ENCODE peak calls at places on chromosomes 16 and 17, in nine cellular contexts. C is heart right ventricle; S is activated effector memory CD4-positive, alpha-beta T cell treated with anti-CD3 and anti-CD28 coated beads, Interleukin-2, amount 50 U/mL, for 16 hours; Q is GM12892; L is erythroblast; P is NT2/D1; W is activated naive CD8-positive, alpha-beta T cell treated with anti-CD3 and anti-CD28 coated beads, Interleukin-2, amount 50 U/mL, for 24 hours; N is astrocyte of the cerebellum; V is mucosa of descending colon. J is an unnamed sample.

GRCh38 chr17:12492450-12492849 is 173.2 kb upstream of the MYOCD start:
- DNase-seq in C (no peak), S (no peak), Q (no peak), L (no peak), P (no peak), W (no peak), N (peak), V (no peak), J (no peak)

GRCh38 chr17:29390856-29391631 is 881 bp downstream of the TAOK1 start:
- DNase-seq in C (peak), S (peak), Q (no peak), L (peak), P (no peak), W (no peak), N (no peak), V (peak), J (peak)

GRCh38 chr16:11272921-11273720 is at the start of gene PRM3:
- DNase-seq in C (no peak), S (no peak), Q (no peak), L (no peak), P (no peak), W (no peak), N (no peak), V (no peak), J (no peak)

GRCh38 chr17:49637050-49637449 is 40.8 kb downstream of the SPOP start:
- DNase-seq in C (no peak), S (no peak), Q (no peak), L (no peak), P (no peak), W (no peak), N (no peak), V (no peak), J (no peak)

GRCh38 chr17:32914181-32914580 is 13.8 kb upstream of the TMEM98 start:
- DNase-seq in C (no peak), S (no peak), Q (no peak), L (no peak), P (no peak), W (peak), N (no peak), V (no peak), J (no peak)

GRCh38 chr16:86281435-86281834 is 228.9 kb upstream of the FOXF1 start:
- DNase-seq in C (no peak), S (no peak), Q (no peak), L (no peak), P (no peak), W (no peak), N (no peak), V (no peak), J (no peak)

GRCh38 chr17:48456584-48456983 is 26.6 kb upstream of the SKAP1 start:
- DNase-seq in C (no peak), S (peak), Q (no peak), L (peak), P (no peak), W (no peak), N (no peak), V (no peak), J (no peak)

GRCh38 chr17:73546121-73546520 is 98.1 kb downstream of the SDK2 start:
- DNase-seq in C (no peak), S (no peak), Q (no peak), L (no peak), P (no peak), W (no peak), N (no peak), V (no peak), J (no peak)

GRCh38 chr17:59437766-59438165 is 106.3 kb downstream of the YPEL2 start:
- DNase-seq in C (no peak), S (no peak), Q (no peak), L (no peak), P (no peak), W (no peak), N (no peak), V (no peak), J (no peak)

GRCh38 chr16:20385844-20386832 is 18.4 kb downstream of the PDILT start:
- DNase-seq in C (peak), S (peak), Q (peak), L (peak), P (peak), W (peak), N (peak), V (peak), J (peak)

GRCh38 chr16:27402964-27403600 is 1.1 kb downstream of the IL21R start:
- DNase-seq in C (no peak), S (peak), Q (no peak), L (no peak), P (no peak), W (peak), N (no peak), V (no peak), J (no peak)

GRCh38 chr17:59373879-59374495 is 42.5 kb downstream of the YPEL2 start:
- DNase-seq in C (peak), S (peak), Q (no peak), L (no peak), P (no peak), W (no peak), N (no peak), V (no peak), J (no peak)

GRCh38 chr16:4534151-4534790 is 4.3 kb downstream of the CDIP1 start:
- DNase-seq in C (no peak), S (no peak), Q (no peak), L (no peak), P (no peak), W (no peak), N (no peak), V (no peak), J (no peak)

GRCh38 chr17:29368926-29369325 is 21.2 kb upstream of the TAOK1 start:
- DNase-seq in C (peak), S (no peak), Q (no peak), L (no peak), P (no peak), W (no peak), N (no peak), V (no peak), J (no peak)

GRCh38 chr17:48011405-48012150 is 26.0 kb downstream of the COPZ2 start:
- DNase-seq in C (no peak), S (peak), Q (peak), L (peak), P (no peak), W (peak), N (no peak), V (no peak), J (peak)

J was measured in K562.